ENCODE peak calls at places on chromosomes 6 and 20, in ten cellular contexts. One of them, this sample, is unnamed.

GRCh38 chr6:21522007-21522758 is 71.4 kb upstream of the SOX4 start:
- DNase-seq in CD8-positive, alpha-beta memory T cell: no peak
- DNase-seq in GM13977: no peak
- DNase-seq in fibroblast of pulmonary artery: no peak
- DNase-seq in stimulated activated naive B cell treated with anti-CD40 and anti-IgM and Interleukin-4, amounts not matched to agents 10 μg/mL and 1 μg/mL and 100 μg/mL, for 72 hours: no peak
- DNase-seq in left ventricle myocardium inferior: no peak
- DNase-seq in foreskin fibroblast: no peak
- DNase-seq in body of pancreas: no peak
- DNase-seq in cardiac fibroblast: no peak
- DNase-seq in activated T-cell treated with anti-CD3 and anti-CD28 coated beads for 1 hour: no peak
- DNase-seq in this sample: no peak

GRCh38 chr20:62159052-62159451 is 15.5 kb downstream of the SS18L1 start:
- DNase-seq in foreskin fibroblast: no peak
- DNase-seq in GM13977: no peak
- DNase-seq in activated T-cell treated with anti-CD3 and anti-CD28 coated beads for 1 hour: no peak
- DNase-seq in stimulated activated naive B cell treated with anti-CD40 and anti-IgM and Interleukin-4, amounts not matched to agents 10 μg/mL and 1 μg/mL and 100 μg/mL, for 72 hours: no peak
- DNase-seq in left ventricle myocardium inferior: no peak
- DNase-seq in CD8-positive, alpha-beta memory T cell: no peak
- DNase-seq in cardiac fibroblast: no peak
- DNase-seq in body of pancreas: no peak
- DNase-seq in fibroblast of pulmonary artery: no peak
- DNase-seq in this sample: no peak

GRCh38 chr20:54086444-54087134 is 16.2 kb upstream of the BCAS1 start:
- DNase-seq in cardiac fibroblast: peak
- DNase-seq in stimulated activated naive B cell treated with anti-CD40 and anti-IgM and Interleukin-4, amounts not matched to agents 10 μg/mL and 1 μg/mL and 100 μg/mL, for 72 hours: no peak
- DNase-seq in fibroblast of pulmonary artery: peak
- DNase-seq in left ventricle myocardium inferior: no peak
- DNase-seq in GM13977: no peak
- DNase-seq in activated T-cell treated with anti-CD3 and anti-CD28 coated beads for 1 hour: no peak
- DNase-seq in CD8-positive, alpha-beta memory T cell: no peak
- DNase-seq in body of pancreas: no peak
- DNase-seq in foreskin fibroblast: no peak
- DNase-seq in this sample: no peak

GRCh38 chr20:438581-439469 is 23.5 kb downstream of the TBC1D20 start:
- DNase-seq in foreskin fibroblast: no peak
- DNase-seq in stimulated activated naive B cell treated with anti-CD40 and anti-IgM and Interleukin-4, amounts not matched to agents 10 μg/mL and 1 μg/mL and 100 μg/mL, for 72 hours: no peak
- DNase-seq in CD8-positive, alpha-beta memory T cell: peak
- DNase-seq in left ventricle myocardium inferior: no peak
- DNase-seq in GM13977: peak
- DNase-seq in body of pancreas: peak
- DNase-seq in fibroblast of pulmonary artery: no peak
- DNase-seq in activated T-cell treated with anti-CD3 and anti-CD28 coated beads for 1 hour: peak
- DNase-seq in cardiac fibroblast: no peak
- DNase-seq in this sample: no peak

GRCh38 chr20:1822564-1823420 is 72.4 kb upstream of the SIRPA start:
- DNase-seq in activated T-cell treated with anti-CD3 and anti-CD28 coated beads for 1 hour: no peak
- DNase-seq in cardiac fibroblast: peak
- DNase-seq in GM13977: no peak
- DNase-seq in fibroblast of pulmonary artery: peak
- DNase-seq in body of pancreas: no peak
- DNase-seq in foreskin fibroblast: no peak
- DNase-seq in left ventricle myocardium inferior: no peak
- DNase-seq in stimulated activated naive B cell treated with anti-CD40 and anti-IgM and Interleukin-4, amounts not matched to agents 10 μg/mL and 1 μg/mL and 100 μg/mL, for 72 hours: no peak
- DNase-seq in CD8-positive, alpha-beta memory T cell: no peak
- DNase-seq in this sample: no peak

GRCh38 chr20:11394145-11394833 is 523.4 kb upstream of the BTBD3 start:
- DNase-seq in CD8-positive, alpha-beta memory T cell: no peak
- DNase-seq in cardiac fibroblast: peak
- DNase-seq in foreskin fibroblast: peak
- DNase-seq in fibroblast of pulmonary artery: peak
- DNase-seq in body of pancreas: no peak
- DNase-seq in activated T-cell treated with anti-CD3 and anti-CD28 coated beads for 1 hour: no peak
- DNase-seq in GM13977: no peak
- DNase-seq in stimulated activated naive B cell treated with anti-CD40 and anti-IgM and Interleukin-4, amounts not matched to agents 10 μg/mL and 1 μg/mL and 100 μg/mL, for 72 hours: no peak
- DNase-seq in left ventricle myocardium inferior: no peak
- DNase-seq in this sample: no peak

GRCh38 chr6:167925011-167925410 is 72.5 kb upstream of the KIF25 start:
- DNase-seq in fibroblast of pulmonary artery: no peak
- DNase-seq in body of pancreas: no peak
- DNase-seq in activated T-cell treated with anti-CD3 and anti-CD28 coated beads for 1 hour: no peak
- DNase-seq in left ventricle myocardium inferior: no peak
- DNase-seq in CD8-positive, alpha-beta memory T cell: no peak
- DNase-seq in foreskin fibroblast: peak
- DNase-seq in GM13977: no peak
- DNase-seq in cardiac fibroblast: no peak
- DNase-seq in stimulated activated naive B cell treated with anti-CD40 and anti-IgM and Interleukin-4, amounts not matched to agents 10 μg/mL and 1 μg/mL and 100 μg/mL, for 72 hours: no peak
- DNase-seq in this sample: no peak

GRCh38 chr6:71194730-71195129 is 93.9 kb upstream of the OGFRL1 start:
- DNase-seq in fibroblast of pulmonary artery: peak
- DNase-seq in stimulated activated naive B cell treated with anti-CD40 and anti-IgM and Interleukin-4, amounts not matched to agents 10 μg/mL and 1 μg/mL and 100 μg/mL, for 72 hours: no peak
- DNase-seq in GM13977: no peak
- DNase-seq in CD8-positive, alpha-beta memory T cell: no peak
- DNase-seq in foreskin fibroblast: peak
- DNase-seq in left ventricle myocardium inferior: no peak
- DNase-seq in cardiac fibroblast: peak
- DNase-seq in activated T-cell treated with anti-CD3 and anti-CD28 coated beads for 1 hour: no peak
- DNase-seq in body of pancreas: no peak
- DNase-seq in this sample: no peak

GRCh38 chr6:29071831-29072723 is 15.0 kb downstream of the OR2B3 start:
- DNase-seq in cardiac fibroblast: peak
- DNase-seq in body of pancreas: peak
- DNase-seq in fibroblast of pulmonary artery: peak
- DNase-seq in stimulated activated naive B cell treated with anti-CD40 and anti-IgM and Interleukin-4, amounts not matched to agents 10 μg/mL and 1 μg/mL and 100 μg/mL, for 72 hours: peak
- DNase-seq in activated T-cell treated with anti-CD3 and anti-CD28 coated beads for 1 hour: no peak
- DNase-seq in left ventricle myocardium inferior: no peak
- DNase-seq in CD8-positive, alpha-beta memory T cell: no peak
- DNase-seq in GM13977: peak
- DNase-seq in foreskin fibroblast: no peak
- DNase-seq in this sample: peak

GRCh38 chr6:36955136-36955535 is 598 bp downstream of the PI16 start:
- DNase-seq in foreskin fibroblast: no peak
- DNase-seq in fibroblast of pulmonary artery: no peak
- DNase-seq in activated T-cell treated with anti-CD3 and anti-CD28 coated beads for 1 hour: no peak
- DNase-seq in cardiac fibroblast: no peak
- DNase-seq in GM13977: no peak
- DNase-seq in left ventricle myocardium inferior: no peak
- DNase-seq in body of pancreas: no peak
- DNase-seq in stimulated activated naive B cell treated with anti-CD40 and anti-IgM and Interleukin-4, amounts not matched to agents 10 μg/mL and 1 μg/mL and 100 μg/mL, for 72 hours: no peak
- DNase-seq in CD8-positive, alpha-beta memory T cell: no peak
- DNase-seq in this sample: no peak

GRCh38 chr20:41011551-41012067 is 17.0 kb upstream of the TOP1 start:
- DNase-seq in CD8-positive, alpha-beta memory T cell: no peak
- DNase-seq in foreskin fibroblast: no peak
- DNase-seq in GM13977: peak
- DNase-seq in cardiac fibroblast: no peak
- DNase-seq in stimulated activated naive B cell treated with anti-CD40 and anti-IgM and Interleukin-4, amounts not matched to agents 10 μg/mL and 1 μg/mL and 100 μg/mL, for 72 hours: peak
- DNase-seq in fibroblast of pulmonary artery: no peak
- DNase-seq in body of pancreas: no peak
- DNase-seq in activated T-cell treated with anti-CD3 and anti-CD28 coated beads for 1 hour: no peak
- DNase-seq in left ventricle myocardium inferior: no peak
- DNase-seq in this sample: peak

GRCh38 chr20:59584278-59584925 is 19.9 kb upstream of the PHACTR3 start:
- DNase-seq in CD8-positive, alpha-beta memory T cell: no peak
- DNase-seq in stimulated activated naive B cell treated with anti-CD40 and anti-IgM and Interleukin-4, amounts not matched to agents 10 μg/mL and 1 μg/mL and 100 μg/mL, for 72 hours: no peak
- DNase-seq in activated T-cell treated with anti-CD3 and anti-CD28 coated beads for 1 hour: no peak
- DNase-seq in body of pancreas: no peak
- DNase-seq in left ventricle myocardium inferior: no peak
- DNase-seq in GM13977: no peak
- DNase-seq in cardiac fibroblast: no peak
- DNase-seq in fibroblast of pulmonary artery: no peak
- DNase-seq in foreskin fibroblast: no peak
- DNase-seq in this sample: no peak

GRCh38 chr6:155521719-155522118 is 66.1 kb upstream of the NOX3 start:
- DNase-seq in activated T-cell treated with anti-CD3 and anti-CD28 coated beads for 1 hour: no peak
- DNase-seq in stimulated activated naive B cell treated with anti-CD40 and anti-IgM and Interleukin-4, amounts not matched to agents 10 μg/mL and 1 μg/mL and 100 μg/mL, for 72 hours: no peak
- DNase-seq in left ventricle myocardium inferior: no peak
- DNase-seq in CD8-positive, alpha-beta memory T cell: no peak
- DNase-seq in body of pancreas: no peak
- DNase-seq in fibroblast of pulmonary artery: peak
- DNase-seq in foreskin fibroblast: peak
- DNase-seq in GM13977: no peak
- DNase-seq in cardiac fibroblast: peak
- DNase-seq in this sample: no peak

GRCh38 chr6:47264775-47265184 is 44.9 kb downstream of the TNFRSF21 start:
- DNase-seq in CD8-positive, alpha-beta memory T cell: no peak
- DNase-seq in GM13977: no peak
- DNase-seq in stimulated activated naive B cell treated with anti-CD40 and anti-IgM and Interleukin-4, amounts not matched to agents 10 μg/mL and 1 μg/mL and 100 μg/mL, for 72 hours: no peak
- DNase-seq in cardiac fibroblast: no peak
- DNase-seq in foreskin fibroblast: no peak
- DNase-seq in body of pancreas: no peak
- DNase-seq in activated T-cell treated with anti-CD3 and anti-CD28 coated beads for 1 hour: no peak
- DNase-seq in fibroblast of pulmonary artery: peak
- DNase-seq in left ventricle myocardium inferior: no peak
- DNase-seq in this sample: no peak

GRCh38 chr6:40473026-40473425 is 114.1 kb downstream of the LRFN2 start:
- DNase-seq in stimulated activated naive B cell treated with anti-CD40 and anti-IgM and Interleukin-4, amounts not matched to agents 10 μg/mL and 1 μg/mL and 100 μg/mL, for 72 hours: no peak
- DNase-seq in activated T-cell treated with anti-CD3 and anti-CD28 coated beads for 1 hour: no peak
- DNase-seq in fibroblast of pulmonary artery: no peak
- DNase-seq in GM13977: no peak
- DNase-seq in CD8-positive, alpha-beta memory T cell: no peak
- DNase-seq in left ventricle myocardium inferior: no peak
- DNase-seq in body of pancreas: no peak
- DNase-seq in foreskin fibroblast: no peak
- DNase-seq in cardiac fibroblast: no peak
- DNase-seq in this sample: no peak

GRCh38 chr20:51003776-51004175 is 19.1 kb downstream of the KCNG1 start:
- DNase-seq in CD8-positive, alpha-beta memory T cell: no peak
- DNase-seq in cardiac fibroblast: no peak
- DNase-seq in body of pancreas: no peak
- DNase-seq in GM13977: no peak
- DNase-seq in left ventricle myocardium inferior: no peak
- DNase-seq in activated T-cell treated with anti-CD3 and anti-CD28 coated beads for 1 hour: no peak
- DNase-seq in fibroblast of pulmonary artery: no peak
- DNase-seq in foreskin fibroblast: no peak
- DNase-seq in stimulated activated naive B cell treated with anti-CD40 and anti-IgM and Interleukin-4, amounts not matched to agents 10 μg/mL and 1 μg/mL and 100 μg/mL, for 72 hours: no peak
- DNase-seq in this sample: no peak

GRCh38 chr20:3766832-3767433 is 620 bp downstream of the ADISSP start:
- DNase-seq in GM13977: no peak
- DNase-seq in stimulated activated naive B cell treated with anti-CD40 and anti-IgM and Interleukin-4, amounts not matched to agents 10 μg/mL and 1 μg/mL and 100 μg/mL, for 72 hours: no peak
- DNase-seq in activated T-cell treated with anti-CD3 and anti-CD28 coated beads for 1 hour: no peak
- DNase-seq in foreskin fibroblast: no peak
- DNase-seq in left ventricle myocardium inferior: no peak
- DNase-seq in cardiac fibroblast: no peak
- DNase-seq in fibroblast of pulmonary artery: no peak
- DNase-seq in CD8-positive, alpha-beta memory T cell: peak
- DNase-seq in body of pancreas: no peak
- DNase-seq in this sample: no peak

GRCh38 chr6:121614115-121614514 is 178.7 kb downstream of the GJA1 start:
- DNase-seq in stimulated activated naive B cell treated with anti-CD40 and anti-IgM and Interleukin-4, amounts not matched to agents 10 μg/mL and 1 μg/mL and 100 μg/mL, for 72 hours: no peak
- DNase-seq in GM13977: no peak
- DNase-seq in body of pancreas: no peak
- DNase-seq in cardiac fibroblast: peak
- DNase-seq in CD8-positive, alpha-beta memory T cell: no peak
- DNase-seq in fibroblast of pulmonary artery: peak
- DNase-seq in left ventricle myocardium inferior: no peak
- DNase-seq in foreskin fibroblast: no peak
- DNase-seq in activated T-cell treated with anti-CD3 and anti-CD28 coated beads for 1 hour: no peak
- DNase-seq in this sample: no peak

GRCh38 chr6:138592698-138593097 is 93.4 kb upstream of the NHSL1 start:
- DNase-seq in stimulated activated naive B cell treated with anti-CD40 and anti-IgM and Interleukin-4, amounts not matched to agents 10 μg/mL and 1 μg/mL and 100 μg/mL, for 72 hours: peak
- DNase-seq in GM13977: peak
- DNase-seq in foreskin fibroblast: no peak
- DNase-seq in CD8-positive, alpha-beta memory T cell: no peak
- DNase-seq in activated T-cell treated with anti-CD3 and anti-CD28 coated beads for 1 hour: no peak
- DNase-seq in body of pancreas: no peak
- DNase-seq in fibroblast of pulmonary artery: no peak
- DNase-seq in left ventricle myocardium inferior: no peak
- DNase-seq in cardiac fibroblast: no peak
- DNase-seq in this sample: no peak

GRCh38 chr6:43509984-43510826 is at the start of gene LRRC73:
- DNase-seq in activated T-cell treated with anti-CD3 and anti-CD28 coated beads for 1 hour: peak
- DNase-seq in foreskin fibroblast: peak
- DNase-seq in stimulated activated naive B cell treated with anti-CD40 and anti-IgM and Interleukin-4, amounts not matched to agents 10 μg/mL and 1 μg/mL and 100 μg/mL, for 72 hours: peak
- DNase-seq in body of pancreas: peak
- DNase-seq in cardiac fibroblast: peak
- DNase-seq in fibroblast of pulmonary artery: peak
- DNase-seq in left ventricle myocardium inferior: peak
- DNase-seq in CD8-positive, alpha-beta memory T cell: peak
- DNase-seq in GM13977: peak
- DNase-seq in this sample: no peak

GRCh38 chr6:157328108-157328692 is 4.9 kb upstream of the TMEM242 start:
- DNase-seq in activated T-cell treated with anti-CD3 and anti-CD28 coated beads for 1 hour: no peak
- DNase-seq in stimulated activated naive B cell treated with anti-CD40 and anti-IgM and Interleukin-4, amounts not matched to agents 10 μg/mL and 1 μg/mL and 100 μg/mL, for 72 hours: no peak
- DNase-seq in GM13977: no peak
- DNase-seq in body of pancreas: no peak
- DNase-seq in fibroblast of pulmonary artery: no peak
- DNase-seq in left ventricle myocardium inferior: no peak
- DNase-seq in foreskin fibroblast: no peak
- DNase-seq in CD8-positive, alpha-beta memory T cell: no peak
- DNase-seq in cardiac fibroblast: peak
- DNase-seq in this sample: no peak

GRCh38 chr6:83708546-83708969 is 343 bp downstream of the SNAP91 start:
- DNase-seq in left ventricle myocardium inferior: no peak
- DNase-seq in activated T-cell treated with anti-CD3 and anti-CD28 coated beads for 1 hour: no peak
- DNase-seq in GM13977: peak
- DNase-seq in foreskin fibroblast: peak
- DNase-seq in fibroblast of pulmonary artery: peak
- DNase-seq in CD8-positive, alpha-beta memory T cell: no peak
- DNase-seq in body of pancreas: peak
- DNase-seq in cardiac fibroblast: peak
- DNase-seq in stimulated activated naive B cell treated with anti-CD40 and anti-IgM and Interleukin-4, amounts not matched to agents 10 μg/mL and 1 μg/mL and 100 μg/mL, for 72 hours: no peak
- DNase-seq in this sample: no peak

GRCh38 chr6:97813881-97814280 is 530.9 kb upstream of the MMS22L start:
- DNase-seq in stimulated activated naive B cell treated with anti-CD40 and anti-IgM and Interleukin-4, amounts not matched to agents 10 μg/mL and 1 μg/mL and 100 μg/mL, for 72 hours: no peak
- DNase-seq in CD8-positive, alpha-beta memory T cell: no peak
- DNase-seq in left ventricle myocardium inferior: no peak
- DNase-seq in foreskin fibroblast: no peak
- DNase-seq in GM13977: no peak
- DNase-seq in body of pancreas: no peak
- DNase-seq in activated T-cell treated with anti-CD3 and anti-CD28 coated beads for 1 hour: no peak
- DNase-seq in fibroblast of pulmonary artery: no peak
- DNase-seq in cardiac fibroblast: no peak
- DNase-seq in this sample: no peak

GRCh38 chr20:36154696-36155628 is at the start of gene EPB41L1:
- DNase-seq in fibroblast of pulmonary artery: peak
- DNase-seq in GM13977: peak
- DNase-seq in cardiac fibroblast: no peak
- DNase-seq in stimulated activated naive B cell treated with anti-CD40 and anti-IgM and Interleukin-4, amounts not matched to agents 10 μg/mL and 1 μg/mL and 100 μg/mL, for 72 hours: no peak
- DNase-seq in left ventricle myocardium inferior: no peak
- DNase-seq in CD8-positive, alpha-beta memory T cell: no peak
- DNase-seq in body of pancreas: no peak
- DNase-seq in foreskin fibroblast: no peak
- DNase-seq in activated T-cell treated with anti-CD3 and anti-CD28 coated beads for 1 hour: no peak
- DNase-seq in this sample: no peak

GRCh38 chr6:107275330-107275865 is 160.1 kb upstream of the BEND3 start:
- DNase-seq in activated T-cell treated with anti-CD3 and anti-CD28 coated beads for 1 hour: no peak
- DNase-seq in CD8-positive, alpha-beta memory T cell: no peak
- DNase-seq in body of pancreas: peak
- DNase-seq in cardiac fibroblast: peak
- DNase-seq in fibroblast of pulmonary artery: peak
- DNase-seq in left ventricle myocardium inferior: no peak
- DNase-seq in GM13977: no peak
- DNase-seq in foreskin fibroblast: no peak
- DNase-seq in stimulated activated naive B cell treated with anti-CD40 and anti-IgM and Interleukin-4, amounts not matched to agents 10 μg/mL and 1 μg/mL and 100 μg/mL, for 72 hours: no peak
- DNase-seq in this sample: no peak

GRCh38 chr6:73866305-73866704 is 170.3 kb downstream of the CD109 start:
- DNase-seq in cardiac fibroblast: no peak
- DNase-seq in body of pancreas: no peak
- DNase-seq in CD8-positive, alpha-beta memory T cell: no peak
- DNase-seq in foreskin fibroblast: peak
- DNase-seq in GM13977: no peak
- DNase-seq in activated T-cell treated with anti-CD3 and anti-CD28 coated beads for 1 hour: no peak
- DNase-seq in left ventricle myocardium inferior: no peak
- DNase-seq in stimulated activated naive B cell treated with anti-CD40 and anti-IgM and Interleukin-4, amounts not matched to agents 10 μg/mL and 1 μg/mL and 100 μg/mL, for 72 hours: no peak
- DNase-seq in fibroblast of pulmonary artery: no peak
- DNase-seq in this sample: no peak

GRCh38 chr6:149454405-149454848 is 30.4 kb downstream of the ZC3H12D start:
- DNase-seq in cardiac fibroblast: peak
- DNase-seq in activated T-cell treated with anti-CD3 and anti-CD28 coated beads for 1 hour: no peak
- DNase-seq in body of pancreas: peak
- DNase-seq in fibroblast of pulmonary artery: peak
- DNase-seq in stimulated activated naive B cell treated with anti-CD40 and anti-IgM and Interleukin-4, amounts not matched to agents 10 μg/mL and 1 μg/mL and 100 μg/mL, for 72 hours: no peak
- DNase-seq in left ventricle myocardium inferior: peak
- DNase-seq in foreskin fibroblast: peak
- DNase-seq in CD8-positive, alpha-beta memory T cell: no peak
- DNase-seq in GM13977: no peak
- DNase-seq in this sample: no peak

GRCh38 chr6:46490425-46491200 is 636 bp downstream of the RCAN2 start:
- DNase-seq in body of pancreas: peak
- DNase-seq in stimulated activated naive B cell treated with anti-CD40 and anti-IgM and Interleukin-4, amounts not matched to agents 10 μg/mL and 1 μg/mL and 100 μg/mL, for 72 hours: no peak
- DNase-seq in foreskin fibroblast: no peak
- DNase-seq in cardiac fibroblast: no peak
- DNase-seq in GM13977: peak
- DNase-seq in activated T-cell treated with anti-CD3 and anti-CD28 coated beads for 1 hour: no peak
- DNase-seq in left ventricle myocardium inferior: peak
- DNase-seq in CD8-positive, alpha-beta memory T cell: no peak
- DNase-seq in fibroblast of pulmonary artery: no peak
- DNase-seq in this sample: no peak